ENCODE peak calls at places on chromosomes 11 and 22, in nine cellular contexts. One of them, this sample, is unnamed.
A peak's percentile ranks its signal among the peaks of the same experiment; 100 is the strongest.

GRCh38 chr11:6022954-6023353 is 7.6 kb downstream of the OR56A1 start:
- DNase-seq in thoracic aorta: no peak
- DNase-seq in HL-60: peak; percentile 66
- DNase-seq in lower lobe of right lung: no peak
- DNase-seq in right cardiac atrium: no peak
- DNase-seq in tibial nerve: peak; percentile 29
- DNase-seq in fibroblast of lung: peak; percentile 20
- DNase-seq in psoas muscle: no peak
- DNase-seq in left ventricle myocardium inferior: no peak
- DNase-seq in this sample: no peak

GRCh38 chr11:65571940-65572339 is 398 bp upstream of the FAM89B start:
- DNase-seq in thoracic aorta: no peak
- DNase-seq in HL-60: peak; percentile 55
- DNase-seq in lower lobe of right lung: no peak
- DNase-seq in right cardiac atrium: no peak
- DNase-seq in tibial nerve: no peak
- DNase-seq in fibroblast of lung: no peak
- DNase-seq in psoas muscle: no peak
- DNase-seq in left ventricle myocardium inferior: no peak
- DNase-seq in this sample: no peak

GRCh38 chr11:72807021-72807693 is 7.1 kb upstream of the ATG16L2 start:
- DNase-seq in thoracic aorta: no peak
- DNase-seq in HL-60: peak; percentile 48
- DNase-seq in lower lobe of right lung: no peak
- DNase-seq in right cardiac atrium: no peak
- DNase-seq in tibial nerve: no peak
- DNase-seq in fibroblast of lung: peak; percentile 53
- DNase-seq in psoas muscle: no peak
- DNase-seq in left ventricle myocardium inferior: no peak
- DNase-seq in this sample: no peak

GRCh38 chr11:34865261-34865660 is 50.9 kb downstream of the APIP start:
- DNase-seq in thoracic aorta: no peak
- DNase-seq in HL-60: no peak
- DNase-seq in lower lobe of right lung: no peak
- DNase-seq in right cardiac atrium: no peak
- DNase-seq in tibial nerve: no peak
- DNase-seq in fibroblast of lung: peak; percentile 8
- DNase-seq in psoas muscle: no peak
- DNase-seq in left ventricle myocardium inferior: no peak
- DNase-seq in this sample: no peak

GRCh38 chr22:22168190-22168940 is 76.2 kb upstream of the VPREB1 start:
- DNase-seq in thoracic aorta: no peak
- DNase-seq in HL-60: peak; percentile 21
- DNase-seq in lower lobe of right lung: no peak
- DNase-seq in right cardiac atrium: no peak
- DNase-seq in tibial nerve: no peak
- DNase-seq in fibroblast of lung: peak; percentile 37
- DNase-seq in psoas muscle: no peak
- DNase-seq in left ventricle myocardium inferior: no peak
- DNase-seq in this sample: no peak

GRCh38 chr11:134063096-134063495 is 5.8 kb upstream of the JAM3 start:
- DNase-seq in thoracic aorta: no peak
- DNase-seq in HL-60: no peak
- DNase-seq in lower lobe of right lung: no peak
- DNase-seq in right cardiac atrium: no peak
- DNase-seq in tibial nerve: no peak
- DNase-seq in fibroblast of lung: no peak
- DNase-seq in psoas muscle: no peak
- DNase-seq in left ventricle myocardium inferior: no peak
- DNase-seq in this sample: no peak

GRCh38 chr11:107666911-107667568 is 44.8 kb downstream of the SLN start:
- DNase-seq in thoracic aorta: no peak
- DNase-seq in HL-60: no peak
- DNase-seq in lower lobe of right lung: no peak
- DNase-seq in right cardiac atrium: no peak
- DNase-seq in tibial nerve: no peak
- DNase-seq in fibroblast of lung: no peak
- DNase-seq in psoas muscle: no peak
- DNase-seq in left ventricle myocardium inferior: no peak
- DNase-seq in this sample: no peak

GRCh38 chr11:120554771-120555432 is 43.4 kb downstream of the GRIK4 start:
- DNase-seq in thoracic aorta: no peak
- DNase-seq in HL-60: no peak
- DNase-seq in lower lobe of right lung: no peak
- DNase-seq in right cardiac atrium: no peak
- DNase-seq in tibial nerve: no peak
- DNase-seq in fibroblast of lung: peak; percentile 39
- DNase-seq in psoas muscle: no peak
- DNase-seq in left ventricle myocardium inferior: no peak
- DNase-seq in this sample: no peak

GRCh38 chr11:125256471-125257010 is 92.0 kb downstream of the PKNOX2 start:
- DNase-seq in thoracic aorta: no peak
- DNase-seq in HL-60: no peak
- DNase-seq in lower lobe of right lung: no peak
- DNase-seq in right cardiac atrium: no peak
- DNase-seq in tibial nerve: no peak
- DNase-seq in fibroblast of lung: no peak
- DNase-seq in psoas muscle: no peak
- DNase-seq in left ventricle myocardium inferior: no peak
- DNase-seq in this sample: no peak

GRCh38 chr11:125261471-125262087 is 97.0 kb downstream of the PKNOX2 start:
- DNase-seq in thoracic aorta: no peak
- DNase-seq in HL-60: no peak
- DNase-seq in lower lobe of right lung: no peak
- DNase-seq in right cardiac atrium: no peak
- DNase-seq in tibial nerve: no peak
- DNase-seq in fibroblast of lung: no peak
- DNase-seq in psoas muscle: no peak
- DNase-seq in left ventricle myocardium inferior: no peak
- DNase-seq in this sample: no peak

GRCh38 chr11:125257185-125257584 is 92.6 kb downstream of the PKNOX2 start:
- DNase-seq in thoracic aorta: no peak
- DNase-seq in HL-60: no peak
- DNase-seq in lower lobe of right lung: no peak
- DNase-seq in right cardiac atrium: no peak
- DNase-seq in tibial nerve: no peak
- DNase-seq in fibroblast of lung: no peak
- DNase-seq in psoas muscle: no peak
- DNase-seq in left ventricle myocardium inferior: no peak
- DNase-seq in this sample: no peak

GRCh38 chr11:125257751-125258150 is 93.2 kb downstream of the PKNOX2 start:
- DNase-seq in thoracic aorta: no peak
- DNase-seq in HL-60: no peak
- DNase-seq in lower lobe of right lung: no peak
- DNase-seq in right cardiac atrium: no peak
- DNase-seq in tibial nerve: no peak
- DNase-seq in fibroblast of lung: no peak
- DNase-seq in psoas muscle: no peak
- DNase-seq in left ventricle myocardium inferior: no peak
- DNase-seq in this sample: no peak

DNA sequence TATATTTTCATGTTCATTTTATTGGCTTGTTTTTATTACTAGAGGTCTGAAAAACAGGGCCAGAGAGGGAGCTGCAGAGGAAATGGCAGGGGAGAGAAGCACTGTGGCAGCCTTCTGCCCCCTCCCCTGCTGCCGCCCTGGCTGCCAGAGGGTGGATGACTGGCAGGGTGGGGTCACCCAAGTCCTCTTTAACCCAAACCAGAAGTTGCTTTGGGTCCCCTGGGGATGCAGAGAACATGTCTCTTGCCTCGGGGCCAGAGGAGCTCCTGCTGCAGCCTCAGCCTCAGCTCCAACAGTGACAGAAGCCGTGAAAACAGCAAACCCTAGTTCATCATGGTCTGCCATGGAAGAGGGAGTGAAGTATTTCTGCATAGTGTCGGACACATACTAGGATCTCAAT is 94.1 kb downstream of the PKNOX2 start:
- DNase-seq in thoracic aorta: no peak
- DNase-seq in HL-60: no peak
- DNase-seq in lower lobe of right lung: no peak
- DNase-seq in right cardiac atrium: no peak
- DNase-seq in tibial nerve: no peak
- DNase-seq in fibroblast of lung: no peak
- DNase-seq in psoas muscle: no peak
- DNase-seq in left ventricle myocardium inferior: no peak
- DNase-seq in this sample: no peak
- H3K27me3 ChIP-seq in thoracic aorta: no peaks in the 10 kb centered on the region
- H3K27me3 ChIP-seq in HL-60: peaks cover 14% of the 10 kb centered on the region
- H3K27me3 ChIP-seq in lower lobe of right lung: peaks cover 17% of the 10 kb centered on the region
- H3K27me3 ChIP-seq in right cardiac atrium: no peaks in the 10 kb centered on the region
- H3K27me3 ChIP-seq in tibial nerve: no peaks in the 10 kb centered on the region
- H3K27me3 ChIP-seq in fibroblast of lung: peaks cover 3% of the 10 kb centered on the region
- H3K27me3 ChIP-seq in psoas muscle: no peaks in the 10 kb centered on the region
- H3K27me3 ChIP-seq in left ventricle myocardium inferior: peaks cover 62% of the 10 kb centered on the region
- H3K27me3 ChIP-seq in this sample: no peaks in the 10 kb centered on the region

GRCh38 chr11:70100283-70100610 is 22.1 kb downstream of the ANO1 start:
- DNase-seq in thoracic aorta: no peak
- DNase-seq in HL-60: no peak
- DNase-seq in lower lobe of right lung: no peak
- DNase-seq in right cardiac atrium: no peak
- DNase-seq in tibial nerve: no peak
- DNase-seq in fibroblast of lung: no peak
- DNase-seq in psoas muscle: no peak
- DNase-seq in left ventricle myocardium inferior: no peak
- DNase-seq in this sample: no peak

GRCh38 chr11:70098936-70099335 is 20.8 kb downstream of the ANO1 start:
- DNase-seq in thoracic aorta: no peak
- DNase-seq in HL-60: no peak
- DNase-seq in lower lobe of right lung: no peak
- DNase-seq in right cardiac atrium: no peak
- DNase-seq in tibial nerve: no peak
- DNase-seq in fibroblast of lung: no peak
- DNase-seq in psoas muscle: no peak
- DNase-seq in left ventricle myocardium inferior: no peak
- DNase-seq in this sample: no peak

GRCh38 chr11:70103256-70103975 is 25.3 kb downstream of the ANO1 start:
- DNase-seq in thoracic aorta: no peak
- DNase-seq in HL-60: no peak
- DNase-seq in lower lobe of right lung: no peak
- DNase-seq in right cardiac atrium: no peak
- DNase-seq in tibial nerve: no peak
- DNase-seq in fibroblast of lung: no peak
- DNase-seq in psoas muscle: peak; percentile 5
- DNase-seq in left ventricle myocardium inferior: no peak
- DNase-seq in this sample: no peak

GRCh38 chr11:70099578-70100282 is 21.6 kb downstream of the ANO1 start:
- DNase-seq in thoracic aorta: no peak
- DNase-seq in HL-60: no peak
- DNase-seq in lower lobe of right lung: no peak
- DNase-seq in right cardiac atrium: no peak
- DNase-seq in tibial nerve: no peak
- DNase-seq in fibroblast of lung: peak; percentile 61
- DNase-seq in psoas muscle: no peak
- DNase-seq in left ventricle myocardium inferior: no peak
- DNase-seq in this sample: no peak

GRCh38 chr11:70100791-70101190 is 22.7 kb downstream of the ANO1 start:
- DNase-seq in thoracic aorta: no peak
- DNase-seq in HL-60: no peak
- DNase-seq in lower lobe of right lung: no peak
- DNase-seq in right cardiac atrium: no peak
- DNase-seq in tibial nerve: no peak
- DNase-seq in fibroblast of lung: no peak
- DNase-seq in psoas muscle: no peak
- DNase-seq in left ventricle myocardium inferior: no peak
- DNase-seq in this sample: no peak
- H3K27me3 ChIP-seq in thoracic aorta: no peaks in the 10 kb centered on the region
- H3K27me3 ChIP-seq in HL-60: peaks cover 3% of the 10 kb centered on the region
- H3K27me3 ChIP-seq in lower lobe of right lung: peaks cover 6% of the 10 kb centered on the region
- H3K27me3 ChIP-seq in right cardiac atrium: no peaks in the 10 kb centered on the region
- H3K27me3 ChIP-seq in tibial nerve: no peaks in the 10 kb centered on the region
- H3K27me3 ChIP-seq in fibroblast of lung: peaks cover 2% of the 10 kb centered on the region
- H3K27me3 ChIP-seq in psoas muscle: no peaks in the 10 kb centered on the region
- H3K27me3 ChIP-seq in left ventricle myocardium inferior: no peaks in the 10 kb centered on the region
- H3K27me3 ChIP-seq in this sample: no peaks in the 10 kb centered on the region

GRCh38 chr22:28953976-28954880 is 70.9 kb downstream of the ZNRF3 start:
- DNase-seq in thoracic aorta: no peak
- DNase-seq in HL-60: no peak
- DNase-seq in lower lobe of right lung: no peak
- DNase-seq in right cardiac atrium: no peak
- DNase-seq in tibial nerve: no peak
- DNase-seq in fibroblast of lung: no peak
- DNase-seq in psoas muscle: no peak
- DNase-seq in left ventricle myocardium inferior: no peak
- DNase-seq in this sample: no peak

GRCh38 chr22:28955817-28956216 is 72.4 kb downstream of the ZNRF3 start:
- DNase-seq in thoracic aorta: no peak
- DNase-seq in HL-60: peak; percentile 98
- DNase-seq in lower lobe of right lung: no peak
- DNase-seq in right cardiac atrium: no peak
- DNase-seq in tibial nerve: no peak
- DNase-seq in fibroblast of lung: peak; percentile 33
- DNase-seq in psoas muscle: no peak
- DNase-seq in left ventricle myocardium inferior: no peak
- DNase-seq in this sample: no peak

GRCh38 chr22:28958611-28959010 is 75.2 kb downstream of the ZNRF3 start:
- DNase-seq in thoracic aorta: no peak
- DNase-seq in HL-60: no peak
- DNase-seq in lower lobe of right lung: no peak
- DNase-seq in right cardiac atrium: no peak
- DNase-seq in tibial nerve: no peak
- DNase-seq in fibroblast of lung: peak; percentile 51
- DNase-seq in psoas muscle: no peak
- DNase-seq in left ventricle myocardium inferior: no peak
- DNase-seq in this sample: no peak

GRCh38 chr22:28953399-28953798 is 70.0 kb downstream of the ZNRF3 start:
- DNase-seq in thoracic aorta: no peak
- DNase-seq in HL-60: no peak
- DNase-seq in lower lobe of right lung: no peak
- DNase-seq in right cardiac atrium: no peak
- DNase-seq in tibial nerve: no peak
- DNase-seq in fibroblast of lung: no peak
- DNase-seq in psoas muscle: no peak
- DNase-seq in left ventricle myocardium inferior: no peak
- DNase-seq in this sample: no peak

GRCh38 chr22:28956506-28956905 is 73.1 kb downstream of the ZNRF3 start:
- DNase-seq in thoracic aorta: no peak
- DNase-seq in HL-60: peak; percentile 73
- DNase-seq in lower lobe of right lung: no peak
- DNase-seq in right cardiac atrium: no peak
- DNase-seq in tibial nerve: no peak
- DNase-seq in fibroblast of lung: no peak
- DNase-seq in psoas muscle: no peak
- DNase-seq in left ventricle myocardium inferior: no peak
- DNase-seq in this sample: no peak
- H3K27me3 ChIP-seq in thoracic aorta: no peaks in the 10 kb centered on the region
- H3K27me3 ChIP-seq in HL-60: no peaks in the 10 kb centered on the region
- H3K27me3 ChIP-seq in lower lobe of right lung: no peaks in the 10 kb centered on the region
- H3K27me3 ChIP-seq in right cardiac atrium: no peaks in the 10 kb centered on the region
- H3K27me3 ChIP-seq in tibial nerve: no peaks in the 10 kb centered on the region
- H3K27me3 ChIP-seq in fibroblast of lung: no peaks in the 10 kb centered on the region
- H3K27me3 ChIP-seq in psoas muscle: no peaks in the 10 kb centered on the region
- H3K27me3 ChIP-seq in left ventricle myocardium inferior: no peaks in the 10 kb centered on the region
- H3K27me3 ChIP-seq in this sample: no peaks in the 10 kb centered on the region

DNA sequence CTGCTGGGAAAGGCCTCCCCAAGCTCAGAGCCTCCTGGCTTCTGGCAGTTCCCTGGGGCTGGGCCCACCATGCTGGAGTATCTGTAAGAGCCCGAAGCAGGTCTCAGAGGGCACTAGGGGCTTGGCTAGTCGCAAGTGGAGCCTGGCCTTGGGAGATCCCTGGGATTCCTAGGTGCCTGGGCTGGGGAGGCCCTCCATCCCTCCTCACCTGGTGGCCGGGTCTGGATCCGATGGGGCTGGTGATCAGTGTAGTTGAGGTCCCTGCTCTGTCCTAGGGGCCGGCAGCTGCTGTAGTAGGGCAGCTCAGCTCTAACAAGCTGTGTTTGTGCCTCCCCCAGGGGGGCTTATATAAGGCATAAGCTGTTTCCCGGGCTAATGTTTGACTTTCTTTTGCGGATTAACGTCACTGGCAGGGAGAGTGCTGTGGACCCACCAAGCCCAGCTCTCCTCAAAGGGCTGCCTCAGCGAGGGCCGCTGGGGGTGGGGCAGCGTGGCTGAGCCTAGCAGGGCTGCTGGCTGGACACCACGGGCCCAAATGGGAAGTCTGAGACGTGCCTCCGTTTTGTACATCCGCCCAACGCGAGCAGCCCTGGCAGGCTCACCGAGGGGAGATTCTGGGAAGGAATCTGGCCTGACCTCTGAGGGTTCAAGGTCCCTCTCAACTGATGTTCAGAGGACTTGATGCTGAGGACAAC is at the start of gene SLC22A8:
- DNase-seq in thoracic aorta: no peak
- DNase-seq in HL-60: no peak
- DNase-seq in lower lobe of right lung: no peak
- DNase-seq in right cardiac atrium: no peak
- DNase-seq in tibial nerve: no peak
- DNase-seq in fibroblast of lung: no peak
- DNase-seq in psoas muscle: no peak
- DNase-seq in left ventricle myocardium inferior: no peak
- DNase-seq in this sample: no peak
- H3K27me3 ChIP-seq in thoracic aorta: no peaks in the 10 kb centered on the region
- H3K27me3 ChIP-seq in HL-60: peaks cover 3% of the 10 kb centered on the region
- H3K27me3 ChIP-seq in lower lobe of right lung: peaks cover 10% of the 10 kb centered on the region
- H3K27me3 ChIP-seq in right cardiac atrium: no peaks in the 10 kb centered on the region
- H3K27me3 ChIP-seq in tibial nerve: no peaks in the 10 kb centered on the region
- H3K27me3 ChIP-seq in fibroblast of lung: no peaks in the 10 kb centered on the region
- H3K27me3 ChIP-seq in psoas muscle: no peaks in the 10 kb centered on the region
- H3K27me3 ChIP-seq in left ventricle myocardium inferior: peaks cover 56% of the 10 kb centered on the region
- H3K27me3 ChIP-seq in this sample: no peaks in the 10 kb centered on the region

This sample was measured in uterus.